ENCODE peak calls at places on chromosome 3, in six cellular contexts. R is hepatocyte; N is ELR; A is breast epithelium; Q is activated gamma-delta T cell treated with anti-CD3 and anti-CD28 coated beads, Interleukin-2, amount 50 U/mL, for 16 hours; L is cardiac muscle cell. S is an unnamed sample.

GRCh38 chr3:190886945-190887344 is 24.5 kb upstream of the GMNC start:
- DNase-seq in L (no peak), N (peak), R (peak), Q (no peak), A (no peak), S (no peak)

GRCh38 chr3:23489338-23490158 is 286.4 kb downstream of the UBE2E2 start:
- DNase-seq in Q (no peak), N (peak), A (no peak), L (peak), R (no peak), S (no peak)

GRCh38 chr3:122497425-122497824 is 17.3 kb downstream of the KPNA1 start:
- DNase-seq in N (peak), L (peak), Q (peak), R (no peak), A (no peak), S (no peak)

GRCh38 chr3:9396301-9396631 is 1.1 kb upstream of the SETD5 start:
- DNase-seq in A (peak), R (peak), L (no peak), N (peak), Q (peak), S (peak)

GRCh38 chr3:87436781-87437543 is 160.6 kb upstream of the POU1F1 start:
- DNase-seq in L (no peak), Q (no peak), A (no peak), N (peak), R (no peak), S (no peak)

GRCh38 chr3:133948131-133948810 is 52.6 kb upstream of the RAB6B start:
- DNase-seq in Q (no peak), N (no peak), A (no peak), L (peak), R (no peak), S (no peak)

GRCh38 chr3:138947303-138948121 is 495 bp downstream of the FOXL2NB start:
- DNase-seq in R (no peak), A (no peak), N (no peak), L (no peak), Q (no peak), S (no peak)

GRCh38 chr3:12370758-12371157 is 81.9 kb downstream of the PPARG start:
- DNase-seq in R (peak), A (no peak), N (peak), Q (no peak), L (peak), S (no peak)

GRCh38 chr3:46924921-46925584 is 47.5 kb downstream of the PTH1R start:
- DNase-seq in Q (no peak), A (no peak), N (no peak), R (no peak), L (no peak), S (no peak)

GRCh38 chr3:100879445-100879844 is 113.8 kb downstream of the ABI3BP start:
- DNase-seq in L (no peak), R (no peak), N (no peak), A (no peak), Q (no peak), S (no peak)

GRCh38 chr3:172040078-172040975 is 949 bp downstream of the FNDC3B start:
- DNase-seq in A (peak), Q (peak), N (peak), L (peak), R (peak), S (peak)

GRCh38 chr3:79139395-79140060 is 628.3 kb downstream of the ROBO1 start:
- DNase-seq in R (no peak), N (peak), Q (no peak), A (no peak), L (peak), S (no peak)

GRCh38 chr3:17825298-17825697 is 82.9 kb upstream of the TBC1D5 start:
- DNase-seq in R (no peak), Q (no peak), N (no peak), L (no peak), A (no peak), S (no peak)

GRCh38 chr3:43161684-43162512 is 56.0 kb upstream of the POMGNT2 start:
- DNase-seq in Q (no peak), A (no peak), L (peak), N (peak), R (peak), S (no peak)

GRCh38 chr3:54599741-54600140 is 328.1 kb downstream of the LRTM1 start:
- DNase-seq in L (no peak), R (peak), A (no peak), N (no peak), Q (no peak), S (no peak)

GRCh38 chr3:152283492-152284381 is 15.0 kb downstream of the MBNL1 start:
- DNase-seq in N (no peak), R (no peak), L (no peak), Q (no peak), A (no peak), S (peak)

GRCh38 chr3:187066228-187066995 is 72.9 kb downstream of the RPL39L start:
- DNase-seq in N (peak), R (peak), Q (peak), L (peak), A (no peak), S (no peak)

GRCh38 chr3:170465935-170466334 is 47.3 kb downstream of the CLDN11 start:
- DNase-seq in Q (no peak), N (no peak), A (no peak), L (no peak), R (no peak), S (peak)

GRCh38 chr3:51929420-51930003 is 12.2 kb downstream of the RRP9 start:
- DNase-seq in N (peak), L (no peak), R (no peak), Q (no peak), A (no peak), S (no peak)

GRCh38 chr3:49461443-49462171 is 8.5 kb upstream of the DAG1 start:
- DNase-seq in A (peak), N (peak), Q (no peak), R (no peak), L (peak), S (no peak)

GRCh38 chr3:132071043-132071442 is 36.2 kb upstream of the CPNE4 start:
- DNase-seq in A (no peak), Q (no peak), L (peak), N (no peak), R (no peak), S (no peak)

GRCh38 chr3:160804762-160805161 is 48.7 kb downstream of the PPM1L start:
- DNase-seq in A (no peak), Q (no peak), L (peak), R (no peak), N (no peak), S (no peak)